ENCODE peak calls at places on chromosomes 1 and 21, in four cellular contexts. X is K562, H is HepG2, T is H1. D is an unnamed sample.

GRCh38 chr1:201219481-201220387 is 29.1 kb downstream of the IGFN1 start:
- DNase-seq in X (no peak), T (peak; percentile 23), H (no peak), D (no peak)

GRCh38 chr1:67748630-67749029 is 63.6 kb downstream of the GADD45A start:
- DNase-seq in T (no peak), H (peak; percentile 74), X (no peak), D (peak; percentile 73)

GRCh38 chr21:27134513-27134912 is 167.6 kb upstream of the ADAMTS5 start:
- DNase-seq in T (no peak), X (no peak), H (no peak), D (no peak)

GRCh38 chr1:40868051-40868723 is 6.0 kb upstream of the CITED4 start:
- DNase-seq in X (peak; percentile 83), T (no peak), H (peak; percentile 87), D (peak; percentile 75)

GRCh38 chr1:185939142-185939541 is 205.0 kb downstream of the HMCN1 start:
- DNase-seq in H (no peak), X (no peak), T (no peak), D (no peak)

GRCh38 chr1:115924730-115925129 is 51.6 kb upstream of the SLC22A15 start:
- DNase-seq in X (no peak), T (no peak), H (no peak), D (no peak)

GRCh38 chr1:225664762-225665161 is 11.8 kb upstream of the ENAH start:
- DNase-seq in H (no peak), X (no peak), T (no peak), D (no peak)

GRCh38 chr21:45935628-45936027 is 45.9 kb upstream of the COL6A1 start:
- DNase-seq in H (no peak), X (no peak), T (peak; percentile 49), D (no peak)

GRCh38 chr1:84691139-84691783 is 1.0 kb upstream of the SSX2IP start:
- DNase-seq in H (no peak), T (no peak), X (peak; percentile 52), D (peak; percentile 5)

GRCh38 chr21:29077651-29078090 is 4.2 kb upstream of the CCT8 start:
- DNase-seq in H (no peak), X (no peak), T (no peak), D (peak; percentile 66)

GRCh38 chr21:44459712-44460440 is 4.6 kb downstream of the LRRC3 start:
- DNase-seq in X (no peak), H (no peak), T (no peak), D (no peak)

GRCh38 chr1:58447891-58448290 is 98.6 kb downstream of the OMA1 start:
- DNase-seq in X (no peak), T (no peak), H (no peak), D (no peak)

GRCh38 chr21:16425297-16425696 is 695.5 kb downstream of the USP25 start:
- DNase-seq in T (no peak), X (no peak), H (no peak), D (peak; percentile 64)

GRCh38 chr1:180230416-180230790 is 339 bp downstream of the LHX4 start:
- DNase-seq in T (no peak), X (no peak), H (no peak), D (no peak)

GRCh38 chr1:67439277-67440029 is 9.3 kb upstream of the SERBP1 start:
- DNase-seq in T (no peak), H (peak; percentile 52), X (no peak), D (no peak)

GRCh38 chr1:2495026-2495425 is 18.9 kb downstream of the PLCH2 start:
- DNase-seq in X (no peak), H (no peak), T (no peak), D (no peak)

GRCh38 chr1:108716437-108717230 is 3.9 kb downstream of the FNDC7 start:
- DNase-seq in H (no peak), T (no peak), X (no peak), D (no peak)

GRCh38 chr1:42817440-42817767 is 207 bp upstream of the SVBP start:
- DNase-seq in H (peak; percentile 6), X (no peak), T (no peak), D (no peak)

GRCh38 chr1:47563206-47563605 is 125.4 kb downstream of the FOXD2 start:
- DNase-seq in X (no peak), T (no peak), H (no peak), D (no peak)

GRCh38 chr1:21775542-21775899 is 7.4 kb downstream of the USP48 start:
- DNase-seq in T (no peak), X (no peak), H (no peak), D (peak; percentile 53)

GRCh38 chr1:2459757-2460156 is 16.3 kb upstream of the PLCH2 start:
- DNase-seq in H (no peak), X (no peak), T (no peak), D (peak; percentile 12)

GRCh38 chr1:15515026-15515663 is 8.9 kb downstream of the CASP9 start:
- DNase-seq in X (peak; percentile 45), H (no peak), T (no peak), D (no peak)

GRCh38 chr1:178283409-178283808 is 189.5 kb downstream of the RASAL2 start:
- DNase-seq in T (no peak), X (no peak), H (no peak), D (no peak)

GRCh38 chr1:169844941-169845608 is 48.6 kb downstream of the SCYL3 start:
- DNase-seq in X (no peak), T (no peak), H (no peak), D (no peak)

GRCh38 chr1:53378932-53379661 is 51.2 kb upstream of the LRP8 start:
- DNase-seq in H (no peak), T (peak; percentile 28), X (no peak), D (no peak)

GRCh38 chr1:240732390-240732789 is 120.4 kb upstream of the GREM2 start:
- DNase-seq in X (peak; percentile 44), T (no peak), H (peak; percentile 53), D (peak; percentile 70)

GRCh38 chr1:60245371-60245770 is 171.8 kb upstream of the C1orf87 start:
- DNase-seq in T (no peak), H (no peak), X (no peak), D (no peak)

GRCh38 chr1:77319036-77319705 is 37.4 kb downstream of the AK5 start:
- DNase-seq in T (no peak), X (no peak), H (no peak), D (no peak)

GRCh38 chr1:33383974-33384767 is 46.7 kb downstream of the PHC2 start:
- DNase-seq in H (no peak), X (no peak), T (no peak), D (peak; percentile 29)

GRCh38 chr21:42182713-42183371 is 36.1 kb upstream of the ABCG1 start:
- DNase-seq in X (no peak), H (no peak), T (no peak), D (no peak)

GRCh38 chr1:234533034-234533571 is 54.1 kb upstream of the TARBP1 start:
- DNase-seq in H (no peak), X (no peak), T (no peak), D (peak; percentile 53)

GRCh38 chr1:92118826-92119225 is 38.7 kb downstream of the BTBD8 start:
- DNase-seq in H (no peak), X (peak; percentile 8), T (no peak), D (no peak)

GRCh38 chr1:98251497-98251896 is 330.7 kb upstream of the DPYD start:
- DNase-seq in H (no peak), T (no peak), X (no peak), D (no peak)

GRCh38 chr1:54096491-54097235 is 43.3 kb downstream of the TCEANC2 start:
- DNase-seq in T (no peak), X (no peak), H (no peak), D (no peak)

GRCh38 chr1:238960071-238960470 is 426.3 kb upstream of the CHRM3 start:
- DNase-seq in T (no peak), X (no peak), H (no peak), D (no peak)

GRCh38 chr1:93817819-93818569 is 61.0 kb downstream of the DNTTIP2 start:
- DNase-seq in X (no peak), H (no peak), T (no peak), D (no peak)

GRCh38 chr1:93816970-93817738 is 61.9 kb downstream of the DNTTIP2 start:
- DNase-seq in X (peak; percentile 40), T (no peak), H (peak; percentile 29), D (peak; percentile 96)

GRCh38 chr1:93820554-93821411 is 58.2 kb downstream of the DNTTIP2 start:
- DNase-seq in X (no peak), T (no peak), H (no peak), D (no peak)

GRCh38 chr1:93815738-93816110 is 63.3 kb downstream of the DNTTIP2 start:
- DNase-seq in T (no peak), X (no peak), H (no peak), D (peak; percentile 63)

GRCh38 chr1:93818570-93818959 is 60.4 kb downstream of the DNTTIP2 start:
- DNase-seq in X (no peak), T (no peak), H (no peak), D (no peak)
- H2AFZ ChIP-seq in X (no peak overlapping the region), T (no peak overlapping the region), H (no peak overlapping the region), D (no peak overlapping the region)

GRCh38 chr1:162856260-162856659 is 4.7 kb downstream of the CCDC190 start:
- DNase-seq in X (no peak), T (no peak), H (no peak), D (peak; percentile 91)
- H3K9ac ChIP-seq in X (no peak overlapping the region), T (no peak overlapping the region), H (no peak overlapping the region), D (peak overlapping the region; percentile 82)

GRCh38 chr1:30707412-30708360 is 15.7 kb downstream of the MATN1 start:
- DNase-seq in T (peak; percentile 94), X (peak; percentile 84), H (peak; percentile 38), D (peak; percentile 50)
- TF ChIP-seq JUN in T (no peak), X (no peak), H (no peak), D (no peak)

DNA sequence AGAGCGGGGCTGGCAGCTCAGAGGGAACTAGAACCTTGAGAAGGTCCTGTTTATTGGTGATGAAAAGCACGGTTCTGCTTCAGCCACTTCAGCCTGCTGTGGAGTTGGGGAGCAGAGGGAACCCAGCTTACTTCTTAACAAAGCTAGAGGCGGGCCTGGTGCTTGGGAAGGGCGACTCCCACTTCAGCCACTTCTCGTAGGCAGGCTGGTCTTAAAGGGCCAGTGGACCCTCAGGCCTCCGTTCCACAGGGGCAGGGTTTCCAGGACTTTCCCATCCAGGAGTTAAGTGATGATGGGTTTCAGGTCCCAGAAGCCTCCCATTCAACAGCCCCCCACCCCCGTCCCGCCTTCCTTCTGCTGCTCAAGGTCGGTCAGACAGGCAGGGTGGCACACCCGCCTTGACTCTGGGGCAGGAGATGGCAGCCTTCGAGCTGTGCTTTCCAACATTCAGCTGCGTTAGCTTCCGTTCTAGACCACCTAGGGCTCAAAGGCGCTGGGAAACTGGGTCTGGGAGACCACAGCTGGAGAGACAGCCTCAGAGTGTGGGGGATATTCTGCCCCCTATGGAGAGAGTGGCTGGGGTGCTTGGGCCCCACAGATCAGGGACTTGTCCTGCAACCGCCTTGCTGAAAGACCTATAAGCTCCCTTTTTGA is 3.4 kb downstream of the RUNX3 start:
- DNase-seq in H (no peak), X (no peak), T (no peak), D (no peak)
- H2AFZ ChIP-seq in H (no peak overlapping the region), X (no peak overlapping the region), T (no peak overlapping the region), D (no peak overlapping the region)

DNA sequence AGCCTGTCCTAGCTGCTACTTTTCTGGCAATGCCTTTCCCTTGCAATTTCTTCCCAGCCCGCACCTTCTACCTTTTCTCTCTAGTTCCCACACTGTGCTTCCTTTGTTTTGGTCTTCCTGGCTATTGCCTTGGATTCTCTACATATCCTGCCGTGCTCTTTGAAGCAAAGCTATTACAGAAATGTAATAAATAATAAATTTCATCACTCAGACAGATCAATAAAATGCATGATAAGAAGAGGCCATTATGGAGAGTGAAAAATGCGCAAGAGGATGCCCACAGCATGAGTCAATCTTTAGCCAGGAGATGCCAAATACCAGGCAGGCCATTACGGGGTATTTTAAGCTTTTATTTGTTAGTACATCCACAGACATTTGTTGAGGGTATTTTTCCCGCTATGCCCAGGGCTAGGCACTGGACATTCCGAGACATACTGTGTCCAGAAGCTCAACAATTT is 163.6 kb downstream of the ST6GALNAC3 start:
- DNase-seq in H (no peak), T (no peak), X (no peak), D (no peak)
- H3K9ac ChIP-seq in H (no peak overlapping the region), T (no peak overlapping the region), X (no peak overlapping the region), D (no peak overlapping the region)

D was measured in endothelial cell of umbilical vein.